ENCODE peak calls at places on chromosomes 2 and 18, in nine cellular contexts. One of them, this sample, is unnamed.

GRCh38 chr2:234714711-234715110 is 217.8 kb upstream of the ARL4C start:
- DNase-seq in A549: no peak
- DNase-seq in upper lobe of right lung: no peak
- DNase-seq in heart right ventricle: no peak
- DNase-seq in AG09319: no peak
- DNase-seq in GM20000: no peak
- DNase-seq in RWPE1: no peak
- DNase-seq in B cell: no peak
- DNase-seq in GM06990: no peak
- DNase-seq in this sample: no peak

GRCh38 chr2:24824966-24825882 is 32.0 kb downstream of the CENPO start:
- DNase-seq in A549: peak; percentile 60
- DNase-seq in GM20000: peak; percentile 54
- DNase-seq in B cell: no peak
- DNase-seq in GM06990: no peak
- DNase-seq in heart right ventricle: no peak
- DNase-seq in upper lobe of right lung: no peak
- DNase-seq in RWPE1: no peak
- DNase-seq in AG09319: no peak
- DNase-seq in this sample: peak; percentile 55

GRCh38 chr2:16194530-16194929 is 254.2 kb downstream of the MYCN start:
- DNase-seq in upper lobe of right lung: no peak
- DNase-seq in RWPE1: no peak
- DNase-seq in B cell: no peak
- DNase-seq in GM20000: no peak
- DNase-seq in heart right ventricle: no peak
- DNase-seq in A549: no peak
- DNase-seq in AG09319: no peak
- DNase-seq in GM06990: no peak
- DNase-seq in this sample: no peak

GRCh38 chr18:13492314-13492713 is 234.0 kb downstream of the FAM210A start:
- DNase-seq in AG09319: no peak
- DNase-seq in B cell: no peak
- DNase-seq in heart right ventricle: no peak
- DNase-seq in GM06990: no peak
- DNase-seq in A549: no peak
- DNase-seq in RWPE1: no peak
- DNase-seq in upper lobe of right lung: no peak
- DNase-seq in GM20000: no peak
- DNase-seq in this sample: no peak

GRCh38 chr2:118858485-118859156 is 11.2 kb upstream of the EN1 start:
- DNase-seq in upper lobe of right lung: peak; percentile 60
- DNase-seq in GM06990: no peak
- DNase-seq in RWPE1: no peak
- DNase-seq in GM20000: no peak
- DNase-seq in A549: no peak
- DNase-seq in AG09319: no peak
- DNase-seq in B cell: no peak
- DNase-seq in heart right ventricle: no peak
- DNase-seq in this sample: no peak

GRCh38 chr2:195535911-195536522 is 121.0 kb upstream of the SLC39A10 start:
- DNase-seq in B cell: peak; percentile 83
- DNase-seq in AG09319: no peak
- DNase-seq in upper lobe of right lung: peak; percentile 68
- DNase-seq in heart right ventricle: no peak
- DNase-seq in RWPE1: no peak
- DNase-seq in GM20000: peak; percentile 61
- DNase-seq in A549: no peak
- DNase-seq in GM06990: peak; percentile 79
- DNase-seq in this sample: no peak

GRCh38 chr2:11744631-11745394 is 1.6 kb upstream of the LPIN1 start:
- DNase-seq in B cell: no peak
- DNase-seq in A549: peak; percentile 67
- DNase-seq in AG09319: no peak
- DNase-seq in upper lobe of right lung: no peak
- DNase-seq in heart right ventricle: no peak
- DNase-seq in RWPE1: no peak
- DNase-seq in GM20000: no peak
- DNase-seq in GM06990: peak; percentile 57
- DNase-seq in this sample: no peak

GRCh38 chr2:224819075-224819474 is 102.9 kb upstream of the CCDC195 start:
- DNase-seq in RWPE1: no peak
- DNase-seq in heart right ventricle: no peak
- DNase-seq in GM06990: no peak
- DNase-seq in GM20000: no peak
- DNase-seq in A549: no peak
- DNase-seq in B cell: no peak
- DNase-seq in AG09319: no peak
- DNase-seq in upper lobe of right lung: no peak
- DNase-seq in this sample: no peak

GRCh38 chr2:144519934-144520717 is at the start of gene ZEB2:
- DNase-seq in AG09319: peak; percentile 84
- DNase-seq in upper lobe of right lung: no peak
- DNase-seq in B cell: peak; percentile 69
- DNase-seq in GM20000: peak; percentile 57
- DNase-seq in RWPE1: no peak
- DNase-seq in heart right ventricle: peak; percentile 27
- DNase-seq in GM06990: no peak
- DNase-seq in A549: peak; percentile 67
- DNase-seq in this sample: peak; percentile 84

GRCh38 chr2:26299488-26300092 is 46.4 kb upstream of the SELENOI start:
- DNase-seq in B cell: no peak
- DNase-seq in GM06990: no peak
- DNase-seq in RWPE1: peak; percentile 39
- DNase-seq in AG09319: peak; percentile 28
- DNase-seq in A549: no peak
- DNase-seq in GM20000: peak; percentile 27
- DNase-seq in heart right ventricle: no peak
- DNase-seq in upper lobe of right lung: no peak
- DNase-seq in this sample: no peak

GRCh38 chr18:11411021-11411420 is 198.4 kb upstream of the SLC35G4 start:
- DNase-seq in GM06990: no peak
- DNase-seq in upper lobe of right lung: no peak
- DNase-seq in RWPE1: no peak
- DNase-seq in heart right ventricle: no peak
- DNase-seq in AG09319: no peak
- DNase-seq in B cell: no peak
- DNase-seq in GM20000: no peak
- DNase-seq in A549: no peak
- DNase-seq in this sample: no peak

GRCh38 chr2:136395590-136395989 is 277.6 kb upstream of the CXCR4 start:
- DNase-seq in GM20000: no peak
- DNase-seq in A549: no peak
- DNase-seq in B cell: no peak
- DNase-seq in AG09319: no peak
- DNase-seq in upper lobe of right lung: no peak
- DNase-seq in heart right ventricle: no peak
- DNase-seq in RWPE1: no peak
- DNase-seq in GM06990: no peak
- DNase-seq in this sample: no peak

GRCh38 chr2:230811508-230811907 is 53.2 kb upstream of the ITM2C start:
- DNase-seq in heart right ventricle: no peak
- DNase-seq in GM20000: no peak
- DNase-seq in B cell: no peak
- DNase-seq in GM06990: no peak
- DNase-seq in AG09319: no peak
- DNase-seq in upper lobe of right lung: no peak
- DNase-seq in RWPE1: no peak
- DNase-seq in A549: no peak
- DNase-seq in this sample: no peak

GRCh38 chr2:230807686-230808085 is 57.1 kb upstream of the ITM2C start:
- DNase-seq in AG09319: no peak
- DNase-seq in heart right ventricle: no peak
- DNase-seq in RWPE1: no peak
- DNase-seq in GM06990: no peak
- DNase-seq in GM20000: no peak
- DNase-seq in A549: no peak
- DNase-seq in B cell: no peak
- DNase-seq in upper lobe of right lung: no peak
- DNase-seq in this sample: no peak

GRCh38 chr2:230809015-230809414 is 55.7 kb upstream of the ITM2C start:
- DNase-seq in AG09319: no peak
- DNase-seq in upper lobe of right lung: no peak
- DNase-seq in heart right ventricle: no peak
- DNase-seq in RWPE1: no peak
- DNase-seq in B cell: no peak
- DNase-seq in GM20000: no peak
- DNase-seq in GM06990: no peak
- DNase-seq in A549: no peak
- DNase-seq in this sample: no peak

GRCh38 chr2:230812041-230812440 is 52.7 kb upstream of the ITM2C start:
- DNase-seq in heart right ventricle: no peak
- DNase-seq in B cell: no peak
- DNase-seq in RWPE1: no peak
- DNase-seq in GM20000: no peak
- DNase-seq in A549: no peak
- DNase-seq in AG09319: no peak
- DNase-seq in upper lobe of right lung: no peak
- DNase-seq in GM06990: no peak
- DNase-seq in this sample: no peak

DNA sequence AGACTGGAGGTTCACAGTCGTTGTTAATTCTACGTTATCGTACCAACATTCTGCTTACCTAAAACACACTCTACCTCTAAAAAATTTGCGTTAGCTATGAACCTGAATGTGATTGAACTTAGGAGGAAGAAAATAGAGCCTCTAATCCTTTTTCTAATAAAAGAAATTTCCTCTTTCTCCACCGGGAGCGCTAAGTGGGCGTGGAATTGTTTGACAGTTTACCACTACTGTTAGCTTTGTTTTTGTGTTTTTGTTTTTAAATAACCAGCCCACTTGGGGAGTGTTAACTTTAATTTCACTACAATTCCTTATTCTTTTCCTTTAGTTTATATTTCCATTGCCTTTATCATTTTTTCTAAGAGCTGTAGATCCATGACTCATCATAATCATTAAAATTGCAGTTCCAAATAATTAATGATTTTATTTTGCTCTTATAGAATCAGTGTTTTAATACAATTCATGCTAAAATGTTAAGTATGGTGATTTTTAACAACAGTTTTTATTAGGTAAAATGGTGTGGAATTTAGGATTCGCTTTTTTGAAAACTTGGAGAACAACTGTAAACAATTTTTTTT is 55.0 kb upstream of the ITM2C start:
- DNase-seq in AG09319: no peak
- DNase-seq in upper lobe of right lung: no peak
- DNase-seq in GM06990: no peak
- DNase-seq in A549: no peak
- DNase-seq in RWPE1: no peak
- DNase-seq in GM20000: no peak
- DNase-seq in heart right ventricle: no peak
- DNase-seq in B cell: no peak
- DNase-seq in this sample: no peak
- TF ChIP-seq CTCF in AG09319: peak; percentile 8
- TF ChIP-seq CTCF in upper lobe of right lung: no peak
- TF ChIP-seq CTCF in GM06990: peak; percentile 28
- TF ChIP-seq CTCF in A549: peak; percentile 32
- TF ChIP-seq CTCF in RWPE1: peak; percentile 38
- TF ChIP-seq CTCF in GM20000: no peak
- TF ChIP-seq CTCF in heart right ventricle: no peak
- TF ChIP-seq CTCF in B cell: no peak
- TF ChIP-seq CTCF in this sample: no peak

DNA sequence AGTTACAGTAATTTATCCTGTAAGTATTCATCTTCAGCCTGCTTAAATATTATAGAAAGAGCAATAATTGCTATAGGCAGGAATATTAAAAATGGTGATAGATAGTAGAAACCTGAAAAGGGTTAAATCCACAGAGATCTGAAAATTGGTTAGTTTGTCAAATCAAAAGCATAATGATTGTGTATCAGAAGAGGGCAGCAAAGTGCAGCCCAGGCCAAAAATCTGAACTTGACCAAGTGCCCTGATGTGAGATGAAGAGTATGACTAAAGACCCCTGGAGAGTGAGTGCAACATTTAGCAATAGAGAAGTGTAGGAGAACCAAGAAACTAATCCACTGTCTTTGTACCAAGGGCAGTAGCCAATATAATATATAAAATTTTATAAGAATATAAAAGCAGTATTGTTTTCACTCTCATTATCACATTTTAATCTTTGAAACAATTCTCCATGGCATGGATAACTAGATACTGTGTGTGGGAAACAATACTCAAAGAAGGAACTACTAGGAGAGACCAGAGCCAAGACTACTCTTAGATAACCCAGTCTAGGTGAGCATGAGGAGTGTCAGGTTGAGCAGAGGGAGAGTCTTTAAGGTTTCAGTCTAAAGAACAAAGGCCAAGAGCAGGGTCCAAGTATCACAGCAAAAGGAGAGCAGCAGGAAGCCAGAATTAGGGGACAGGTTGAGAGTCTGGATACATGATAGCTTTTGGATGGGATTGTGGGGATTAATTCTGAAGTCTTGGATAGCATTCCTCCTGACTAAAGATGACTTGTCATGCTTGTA is 148.7 kb downstream of the CALCRL start:
- DNase-seq in upper lobe of right lung: no peak
- DNase-seq in GM06990: no peak
- DNase-seq in RWPE1: peak; percentile 3
- DNase-seq in B cell: no peak
- DNase-seq in heart right ventricle: no peak
- DNase-seq in GM20000: no peak
- DNase-seq in A549: peak; percentile 5
- DNase-seq in AG09319: no peak
- DNase-seq in this sample: no peak
- TF ChIP-seq CTCF in upper lobe of right lung: peak; percentile 39
- TF ChIP-seq CTCF in GM06990: peak; percentile 41
- TF ChIP-seq CTCF in RWPE1: peak; percentile 15
- TF ChIP-seq CTCF in B cell: no peak
- TF ChIP-seq CTCF in heart right ventricle: peak; percentile 37
- TF ChIP-seq CTCF in GM20000: no peak
- TF ChIP-seq CTCF in A549: peak; percentile 40
- TF ChIP-seq CTCF in AG09319: peak; percentile 41
- TF ChIP-seq CTCF in this sample: peak; percentile 24

GRCh38 chr2:201129044-201129505 is 13.1 kb downstream of the CFLAR start:
- DNase-seq in upper lobe of right lung: no peak
- DNase-seq in RWPE1: no peak
- DNase-seq in B cell: no peak
- DNase-seq in heart right ventricle: no peak
- DNase-seq in A549: peak; percentile 71
- DNase-seq in GM20000: peak; percentile 49
- DNase-seq in AG09319: no peak
- DNase-seq in GM06990: peak; percentile 34
- DNase-seq in this sample: no peak
- TF ChIP-seq CTCF in upper lobe of right lung: no peak
- TF ChIP-seq CTCF in RWPE1: no peak
- TF ChIP-seq CTCF in B cell: no peak
- TF ChIP-seq CTCF in heart right ventricle: no peak
- TF ChIP-seq CTCF in A549: no peak
- TF ChIP-seq CTCF in GM20000: no peak
- TF ChIP-seq CTCF in AG09319: no peak
- TF ChIP-seq CTCF in GM06990: no peak
- TF ChIP-seq CTCF in this sample: no peak

DNA sequence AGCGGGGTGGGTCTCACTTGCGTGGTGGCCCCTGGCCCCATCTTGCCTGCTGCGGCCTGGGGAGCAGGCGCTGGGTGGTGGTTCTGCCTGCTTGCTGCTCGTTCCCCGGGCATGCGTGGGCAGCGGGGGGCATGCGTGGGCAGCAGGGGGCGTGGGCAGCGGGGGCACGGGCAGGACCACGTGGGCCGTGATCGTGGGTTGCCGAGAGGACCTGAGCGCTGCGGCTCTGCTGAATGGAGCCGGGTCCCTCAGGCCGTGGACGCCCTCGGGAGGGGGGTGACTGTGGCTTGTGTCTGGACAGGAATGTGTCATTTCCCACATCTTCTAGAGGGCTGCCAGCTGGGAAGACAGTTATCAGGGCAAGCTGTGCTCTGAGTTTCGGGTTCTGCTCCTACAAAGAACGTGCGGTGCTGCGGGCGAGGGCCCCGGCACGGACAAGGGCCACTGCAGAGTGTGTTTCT is 8.3 kb upstream of the GAL3ST2 start:
- DNase-seq in B cell: peak; percentile 30
- DNase-seq in heart right ventricle: no peak
- DNase-seq in GM06990: no peak
- DNase-seq in upper lobe of right lung: no peak
- DNase-seq in AG09319: no peak
- DNase-seq in RWPE1: no peak
- DNase-seq in A549: no peak
- DNase-seq in GM20000: no peak
- DNase-seq in this sample: no peak
- TF ChIP-seq CTCF in B cell: no peak
- TF ChIP-seq CTCF in heart right ventricle: no peak
- TF ChIP-seq CTCF in GM06990: no peak
- TF ChIP-seq CTCF in upper lobe of right lung: no peak
- TF ChIP-seq CTCF in AG09319: no peak
- TF ChIP-seq CTCF in RWPE1: no peak
- TF ChIP-seq CTCF in A549: no peak
- TF ChIP-seq CTCF in GM20000: no peak
- TF ChIP-seq CTCF in this sample: no peak